ENCODE peak calls at places on chromosome 5, in seven cellular contexts. V is GM12878, J is WTC11, X is HepG2, D is A549, N is HCT116, B is SK-N-SH. C is an unnamed sample.

GRCh38 chr5:68345166-68345565 is 129.6 kb downstream of the PIK3R1 start:
- DNase-seq in B (no peak), X (no peak), D (no peak), J (no peak), N (no peak), V (no peak), C (no peak)

GRCh38 chr5:24735284-24735683 is 90.5 kb upstream of the CDH10 start:
- DNase-seq in D (no peak), V (no peak), B (no peak), X (no peak), N (no peak), J (no peak), C (no peak)

GRCh38 chr5:138979684-138980275 is 104.6 kb upstream of the LRRTM2 start:
- DNase-seq in N (no peak), D (no peak), J (no peak), B (no peak), V (no peak), X (no peak), C (peak; percentile 25)

GRCh38 chr5:126335871-126336270 is 87.3 kb upstream of the GRAMD2B start:
- DNase-seq in V (no peak), N (no peak), X (no peak), J (no peak), D (no peak), B (no peak), C (no peak)

GRCh38 chr5:1315709-1316587 is 21.1 kb upstream of the TERT start:
- DNase-seq in B (no peak), J (peak; percentile 56), N (no peak), X (peak; percentile 80), V (peak; percentile 69), D (no peak), C (peak; percentile 47)

GRCh38 chr5:119814655-119815054 is 185.3 kb downstream of the FAM170A start:
- DNase-seq in D (no peak), J (no peak), X (no peak), N (no peak), V (no peak), B (no peak), C (no peak)

GRCh38 chr5:73998496-73998895 is 372.5 kb downstream of the ARHGEF28 start:
- DNase-seq in D (no peak), J (no peak), X (peak; percentile 30), B (no peak), V (no peak), N (no peak), C (no peak)

GRCh38 chr5:72427488-72428437 is 79.4 kb downstream of the ZNF366 start:
- DNase-seq in D (no peak), X (no peak), N (no peak), B (no peak), V (no peak), J (no peak), C (no peak)

GRCh38 chr5:78972654-78973428 is 12.3 kb downstream of the ARSB start:
- DNase-seq in J (no peak), N (no peak), D (no peak), X (no peak), B (peak; percentile 62), V (no peak), C (no peak)

GRCh38 chr5:172528440-172528839 is 74.1 kb upstream of the SH3PXD2B start:
- DNase-seq in J (no peak), B (no peak), N (no peak), X (no peak), D (peak; percentile 28), V (no peak), C (no peak)

GRCh38 chr5:137587952-137588351 is 88.8 kb upstream of the SPOCK1 start:
- DNase-seq in B (no peak), J (no peak), N (no peak), V (no peak), X (no peak), D (no peak), C (no peak)

GRCh38 chr5:81183811-81184748 is 49.0 kb upstream of the CKMT2 start:
- DNase-seq in N (no peak), V (no peak), D (no peak), B (peak; percentile 64), J (no peak), X (no peak), C (no peak)

GRCh38 chr5:34787035-34787434 is 51.9 kb upstream of the TTC23L start:
- DNase-seq in B (no peak), X (no peak), J (no peak), V (no peak), N (no peak), D (no peak), C (no peak)

GRCh38 chr5:43485406-43485805 is 1.7 kb upstream of the TMEM267 start:
- DNase-seq in J (no peak), B (no peak), V (no peak), D (no peak), X (peak; percentile 2), N (no peak), C (peak; percentile 42)

GRCh38 chr5:157855404-157855994 is 3.4 kb downstream of the CLINT1 start:
- DNase-seq in X (peak; percentile 59), B (peak; percentile 70), N (peak; percentile 51), D (peak; percentile 68), J (peak; percentile 62), V (no peak), C (peak; percentile 50)

GRCh38 chr5:13188393-13188792 is 756.1 kb downstream of the DNAH5 start:
- DNase-seq in B (no peak), J (no peak), D (no peak), N (no peak), X (no peak), V (no peak), C (no peak)

GRCh38 chr5:133612021-133612860 is at the start of gene FSTL4:
- DNase-seq in X (no peak), B (peak; percentile 82), D (peak; percentile 46), J (peak; percentile 75), N (no peak), V (no peak), C (no peak)

GRCh38 chr5:40409600-40409999 is 270.1 kb upstream of the PTGER4 start:
- DNase-seq in V (no peak), B (no peak), J (no peak), D (no peak), N (no peak), X (no peak), C (peak; percentile 96)

GRCh38 chr5:87277279-87277835 is 9.7 kb downstream of the RASA1 start:
- DNase-seq in J (no peak), V (no peak), D (no peak), X (no peak), B (no peak), N (no peak), C (peak; percentile 68)

GRCh38 chr5:150595466-150596031 is 44.9 kb upstream of the SYNPO start:
- DNase-seq in N (no peak), D (no peak), B (no peak), V (no peak), X (no peak), J (no peak), C (no peak)

GRCh38 chr5:134539732-134540131 is 14.3 kb downstream of the JADE2 start:
- DNase-seq in X (no peak), D (no peak), B (no peak), N (no peak), V (no peak), J (peak; percentile 88), C (no peak)

GRCh38 chr5:143229896-143230675 is 173.4 kb downstream of the NR3C1 start:
- DNase-seq in N (no peak), B (no peak), J (no peak), V (peak; percentile 99), X (peak; percentile 37), D (no peak), C (peak; percentile 27)
- TF ChIP-seq MAX in N (no peak), B (no peak), J (no peak), V (peak; percentile 72), X (no peak), D (no peak), C (no peak)

GRCh38 chr5:89457411-89458329 is 574.7 kb upstream of the MEF2C start:
- DNase-seq in X (no peak), N (peak; percentile 86), J (no peak), B (no peak), D (no peak), V (no peak), C (no peak)
- TF ChIP-seq MAX in X (no peak), N (peak; percentile 35), J (no peak), B (no peak), D (no peak), V (no peak), C (no peak)

DNA sequence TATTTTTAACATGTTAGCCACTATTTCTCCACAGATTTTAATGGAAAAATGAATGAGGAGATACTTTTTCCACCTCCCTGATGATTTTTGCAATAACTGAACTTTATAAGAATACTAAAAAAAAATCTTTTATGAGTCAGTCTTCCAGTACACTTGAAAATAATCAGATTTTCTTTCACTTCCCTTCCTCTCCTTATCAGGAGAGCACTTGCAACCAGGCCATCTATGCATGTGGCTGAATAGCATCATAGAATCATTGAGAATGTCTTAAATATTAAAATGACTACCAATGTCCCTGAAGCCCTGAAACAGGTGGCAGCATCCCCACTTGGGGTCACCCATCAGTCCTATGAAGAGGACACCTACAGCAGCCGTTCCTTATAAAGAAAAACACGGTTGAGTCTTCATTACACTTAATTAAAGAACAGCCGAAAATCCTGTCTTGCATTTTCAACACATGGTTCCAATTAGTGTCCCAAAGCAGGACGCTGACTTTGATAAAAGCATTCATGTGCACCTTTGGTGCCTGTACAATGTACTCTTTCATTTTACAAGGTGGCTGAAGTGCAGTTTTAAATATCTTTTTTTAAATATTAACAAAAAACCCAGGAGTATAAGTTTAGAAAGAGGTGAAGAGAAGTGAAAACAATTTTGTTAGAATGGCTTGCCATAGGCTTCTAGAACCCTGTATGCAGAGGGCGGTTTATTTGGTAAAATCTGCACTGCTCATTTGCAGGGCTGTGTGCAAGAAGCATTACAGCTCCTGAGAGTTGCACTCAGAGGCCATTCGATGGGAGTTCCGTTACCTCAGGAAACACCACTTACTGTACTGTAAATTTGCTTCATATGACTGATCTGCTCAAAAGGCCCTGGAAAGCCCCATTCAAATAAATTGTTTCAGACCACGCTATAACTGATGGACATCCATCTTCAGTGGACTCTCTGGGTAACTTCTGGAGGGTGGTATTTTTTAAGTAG is 106.9 kb upstream of the VCAN start:
- DNase-seq in N (no peak), D (no peak), V (peak; percentile 59), B (no peak), J (no peak), X (no peak), C (peak; percentile 15)
- TF ChIP-seq MAX in N (no peak), D (no peak), V (no peak), B (no peak), J (no peak), X (no peak), C (no peak)

GRCh38 chr5:21071421-21071820 is 1083.4 kb upstream of the CDH18 start:
- DNase-seq in X (no peak), B (no peak), D (no peak), N (no peak), V (no peak), J (no peak), C (no peak)

GRCh38 chr5:21070871-21071270 is 1082.9 kb upstream of the CDH18 start:
- DNase-seq in N (no peak), J (no peak), X (no peak), B (no peak), V (no peak), D (no peak), C (no peak)

GRCh38 chr5:21067724-21068123 is 1079.7 kb upstream of the CDH18 start:
- DNase-seq in V (no peak), X (no peak), N (no peak), J (no peak), D (no peak), B (no peak), C (no peak)

DNA sequence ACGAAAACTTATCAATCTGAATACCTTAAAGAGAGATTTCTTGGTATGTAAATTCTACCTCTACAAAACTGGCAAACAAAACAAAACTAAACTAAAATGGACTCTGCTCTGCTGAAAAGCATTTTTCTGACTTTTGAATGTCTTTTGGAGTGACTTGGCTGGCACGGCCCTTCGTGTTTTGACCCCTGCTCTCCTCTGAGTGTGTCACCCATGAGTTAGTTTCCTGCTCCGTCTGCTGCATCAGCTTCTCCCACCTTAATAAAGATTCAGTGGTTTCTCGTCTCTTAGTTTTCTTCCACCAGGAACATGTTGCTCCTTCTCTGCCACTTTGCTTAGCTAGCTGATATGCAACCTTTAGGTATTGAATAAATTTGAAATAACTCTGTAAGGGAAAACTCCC is 1084.0 kb upstream of the CDH18 start:
- DNase-seq in J (no peak), N (no peak), D (no peak), V (no peak), B (no peak), X (no peak), C (no peak)
- TF ChIP-seq MAX in J (no peak), N (no peak), D (no peak), V (no peak), B (no peak), X (no peak), C (no peak)